ENCODE peak calls at places on chromosomes 4 and X, in ten cellular contexts. N is kidney; S is stimulated activated effector memory CD8-positive, alpha-beta T cell treated with anti-CD3 and anti-CD28 coated beads, Interleukin-12 subunit alpha, Interleukin-12 subunit beta, amount 100 ng/mL, for 72 hours; O is iPS-NIHi11; W is substantia nigra; Y is SW 1271; X is skeletal muscle cell; H is hypothalamus; G is fibroblast of the conjunctiva; I is CD8-positive, alpha-beta memory T cell. F is an unnamed sample.

GRCh38 chr4:53990641-53991040 is 73.8 kb downstream of the CHIC2 start:
- DNase-seq in G (no peak), Y (no peak), S (no peak), H (no peak), O (no peak), X (no peak), N (no peak), I (no peak), W (no peak), F (no peak)

GRCh38 chr4:57051100-57051499 is 59.1 kb downstream of the IGFBP7 start:
- DNase-seq in X (no peak), H (no peak), G (no peak), W (no peak), N (no peak), O (no peak), Y (no peak), I (no peak), S (no peak), F (no peak)

GRCh38 chr4:181854142-181854541 is 389.1 kb upstream of the TENM3 start:
- DNase-seq in S (no peak), I (no peak), H (no peak), O (no peak), W (no peak), Y (no peak), G (no peak), X (no peak), N (no peak), F (no peak)

GRCh38 chrX:13401724-13402123 is 81.9 kb upstream of the ATXN3L start:
- DNase-seq in I (no peak), O (no peak), X (no peak), H (no peak), Y (no peak), W (no peak), N (no peak), G (no peak), S (no peak), F (no peak)

GRCh38 chr4:121726642-121727268 is 30.0 kb upstream of the ANXA5 start:
- DNase-seq in O (peak), G (peak), Y (no peak), S (peak), N (no peak), W (no peak), H (no peak), I (peak), X (peak), F (peak)

GRCh38 chr4:12724520-12724919 is 759.6 kb downstream of the RAB28 start:
- DNase-seq in O (no peak), X (no peak), H (no peak), S (no peak), N (no peak), W (no peak), G (no peak), I (no peak), Y (no peak), F (no peak)

GRCh38 chr4:41719417-41719816 is 29.1 kb downstream of the PHOX2B start:
- DNase-seq in N (no peak), S (no peak), Y (no peak), W (no peak), X (no peak), G (no peak), I (no peak), O (no peak), H (no peak), F (no peak)

GRCh38 chr4:41791557-41791956 is 43.0 kb upstream of the PHOX2B start:
- DNase-seq in O (no peak), W (no peak), N (no peak), X (no peak), I (no peak), Y (no peak), G (no peak), H (no peak), S (no peak), F (no peak)

GRCh38 chr4:141802324-141802723 is 165.9 kb downstream of the IL15 start:
- DNase-seq in N (no peak), W (no peak), H (no peak), Y (no peak), G (no peak), I (no peak), S (no peak), X (peak), O (peak), F (no peak)

GRCh38 chrX:15059488-15059887 is 186.3 kb downstream of the MOSPD2 start:
- DNase-seq in O (no peak), N (no peak), S (no peak), Y (no peak), X (no peak), H (no peak), I (no peak), W (no peak), G (no peak), F (no peak)

GRCh38 chrX:46208225-46208854 is 336.9 kb downstream of the ZNF674 start:
- DNase-seq in Y (no peak), H (no peak), N (no peak), O (no peak), G (peak), X (no peak), W (no peak), S (no peak), I (no peak), F (no peak)

GRCh38 chr4:148964456-148964855 is 522.2 kb upstream of the NR3C2 start:
- DNase-seq in W (no peak), G (no peak), N (no peak), X (no peak), H (no peak), I (no peak), O (no peak), S (no peak), Y (no peak), F (no peak)

GRCh38 chrX:21725916-21726315 is 32.0 kb downstream of the SMPX start:
- DNase-seq in S (no peak), W (no peak), X (no peak), N (no peak), O (no peak), G (no peak), I (no peak), H (no peak), Y (no peak), F (no peak)

GRCh38 chr4:145984563-145984962 is 45.9 kb upstream of the ZNF827 start:
- DNase-seq in S (no peak), N (no peak), Y (no peak), H (no peak), I (no peak), G (no peak), O (no peak), X (no peak), W (no peak), F (no peak)

GRCh38 chr4:77349796-77350195 is 192.8 kb downstream of the CCNG2 start:
- DNase-seq in S (no peak), X (no peak), Y (no peak), I (no peak), H (no peak), N (no peak), W (no peak), O (no peak), G (no peak), F (no peak)

GRCh38 chr4:6582889-6583504 is 8.0 kb downstream of the MAN2B2 start:
- DNase-seq in S (no peak), I (no peak), Y (peak), N (no peak), W (no peak), H (no peak), X (no peak), G (peak), O (peak), F (peak)

GRCh38 chr4:63580796-63581475 is 828.3 kb downstream of the TECRL start:
- DNase-seq in N (no peak), H (no peak), S (no peak), I (no peak), W (no peak), O (no peak), Y (no peak), X (no peak), G (no peak), F (no peak)

GRCh38 chr4:156815717-156816319 is 155.8 kb downstream of the PDGFC start:
- DNase-seq in Y (no peak), H (no peak), O (no peak), N (no peak), G (no peak), I (no peak), S (no peak), W (no peak), X (no peak), F (no peak)

GRCh38 chr4:184099541-184099966 is 118.1 kb downstream of the ENPP6 start:
- DNase-seq in I (no peak), W (no peak), X (no peak), G (no peak), H (no peak), Y (no peak), O (no peak), S (no peak), N (no peak), F (no peak)

GRCh38 chrX:28638775-28639174 is 51.5 kb downstream of the IL1RAPL1 start:
- DNase-seq in O (no peak), G (no peak), S (no peak), N (no peak), I (no peak), W (no peak), X (no peak), Y (no peak), H (no peak), F (peak)

GRCh38 chrX:16033336-16033735 is 90.0 kb upstream of the GRPR start:
- DNase-seq in N (no peak), W (no peak), G (no peak), H (no peak), S (no peak), Y (no peak), O (no peak), I (no peak), X (peak), F (no peak)

GRCh38 chr4:82394896-82395295 is 21.1 kb upstream of the HNRNPD start:
- DNase-seq in X (no peak), I (no peak), N (no peak), O (no peak), W (no peak), Y (no peak), G (no peak), H (no peak), S (no peak), F (no peak)

GRCh38 chrX:47247206-47247998 is 14.6 kb downstream of the USP11 start:
- DNase-seq in S (no peak), Y (no peak), X (peak), G (no peak), N (no peak), W (no peak), I (no peak), H (no peak), O (no peak), F (no peak)

GRCh38 chr4:175874290-175874689 is 62.2 kb upstream of the GPM6A start:
- DNase-seq in Y (no peak), G (no peak), N (no peak), H (no peak), W (no peak), X (no peak), S (no peak), I (no peak), O (no peak), F (no peak)

GRCh38 chr4:99885063-99885664 is 9.1 kb downstream of the LAMTOR3 start:
- DNase-seq in O (peak), I (peak), N (no peak), Y (no peak), W (no peak), X (no peak), H (no peak), S (no peak), G (peak), F (peak)

GRCh38 chr4:54092405-54092759 is 7.6 kb upstream of the GSX2 start:
- DNase-seq in Y (no peak), H (no peak), S (no peak), X (no peak), I (no peak), W (no peak), N (no peak), O (no peak), G (no peak), F (no peak)

GRCh38 chr4:21888195-21888976 is 60.2 kb downstream of the KCNIP4 start:
- DNase-seq in Y (no peak), N (no peak), H (no peak), S (no peak), W (no peak), O (no peak), X (peak), G (peak), I (no peak), F (no peak)

F was measured in HCT116.